ENCODE peak calls at places on chromosomes 7 and 10, in four cellular contexts. One of them, this sample, is unnamed.

GRCh38 chr7:92489634-92490033 is 11.9 kb upstream of the ERVW-1 start:
- DNase-seq in CD8-positive, alpha-beta T cell: no peak
- DNase-seq in thyroid gland: no peak
- DNase-seq in AG10803: no peak
- DNase-seq in this sample: peak; percentile 47

GRCh38 chr7:135650831-135651573 is 11.3 kb upstream of the STMP1 start:
- DNase-seq in thyroid gland: no peak
- DNase-seq in CD8-positive, alpha-beta T cell: no peak
- DNase-seq in AG10803: peak; percentile 83
- DNase-seq in this sample: peak; percentile 77

GRCh38 chr10:77505431-77506334 is 131.9 kb downstream of the KCNMA1 start:
- DNase-seq in thyroid gland: no peak
- DNase-seq in AG10803: peak; percentile 97
- DNase-seq in CD8-positive, alpha-beta T cell: no peak
- DNase-seq in this sample: peak; percentile 64

GRCh38 chr10:126969310-126969709 is 64.1 kb downstream of the DOCK1 start:
- DNase-seq in thyroid gland: peak; percentile 16
- DNase-seq in AG10803: no peak
- DNase-seq in CD8-positive, alpha-beta T cell: no peak
- DNase-seq in this sample: peak; percentile 6

GRCh38 chr7:95102662-95103061 is 195.3 kb downstream of the PPP1R9A start:
- DNase-seq in CD8-positive, alpha-beta T cell: no peak
- DNase-seq in AG10803: no peak
- DNase-seq in thyroid gland: no peak
- DNase-seq in this sample: peak; percentile 1

GRCh38 chr7:112550468-112551060 is 69.8 kb downstream of the LSMEM1 start:
- DNase-seq in AG10803: peak; percentile 70
- DNase-seq in CD8-positive, alpha-beta T cell: no peak
- DNase-seq in thyroid gland: no peak
- DNase-seq in this sample: peak; percentile 84

GRCh38 chr10:124225468-124226270 is 132.3 kb upstream of the CHST15 start:
- DNase-seq in CD8-positive, alpha-beta T cell: peak; percentile 20
- DNase-seq in AG10803: no peak
- DNase-seq in thyroid gland: no peak
- DNase-seq in this sample: no peak

GRCh38 chr7:10707519-10707918 is 266.2 kb upstream of the PHF14 start:
- DNase-seq in CD8-positive, alpha-beta T cell: no peak
- DNase-seq in AG10803: no peak
- DNase-seq in thyroid gland: no peak
- DNase-seq in this sample: no peak

GRCh38 chr10:72502581-72502980 is 123.3 kb downstream of the MICU1 start:
- DNase-seq in thyroid gland: no peak
- DNase-seq in AG10803: peak; percentile 4
- DNase-seq in CD8-positive, alpha-beta T cell: no peak
- DNase-seq in this sample: no peak

GRCh38 chr10:58631715-58632114 is 119.0 kb downstream of the BICC1 start:
- DNase-seq in thyroid gland: no peak
- DNase-seq in AG10803: no peak
- DNase-seq in CD8-positive, alpha-beta T cell: no peak
- DNase-seq in this sample: peak; percentile 52

GRCh38 chr10:48973065-48973464 is 33.4 kb upstream of the LRRC18 start:
- DNase-seq in thyroid gland: no peak
- DNase-seq in CD8-positive, alpha-beta T cell: no peak
- DNase-seq in AG10803: no peak
- DNase-seq in this sample: no peak

GRCh38 chr7:120055300-120055699 is 217.7 kb upstream of the KCND2 start:
- DNase-seq in AG10803: peak; percentile 56
- DNase-seq in thyroid gland: no peak
- DNase-seq in CD8-positive, alpha-beta T cell: no peak
- DNase-seq in this sample: peak; percentile 64

GRCh38 chr7:105448181-105448580 is 59.5 kb upstream of the SRPK2 start:
- DNase-seq in thyroid gland: no peak
- DNase-seq in CD8-positive, alpha-beta T cell: no peak
- DNase-seq in AG10803: no peak
- DNase-seq in this sample: no peak

GRCh38 chr7:29723599-29723998 is 82.7 kb upstream of the WIPF3 start:
- DNase-seq in CD8-positive, alpha-beta T cell: no peak
- DNase-seq in thyroid gland: no peak
- DNase-seq in AG10803: peak; percentile 70
- DNase-seq in this sample: peak; percentile 57

GRCh38 chr10:27150261-27150660 is 3.9 kb downstream of the YME1L1 start:
- DNase-seq in CD8-positive, alpha-beta T cell: no peak
- DNase-seq in AG10803: no peak
- DNase-seq in thyroid gland: no peak
- DNase-seq in this sample: no peak

GRCh38 chr10:133314911-133315310 is 6.2 kb downstream of the ZNF511 start:
- DNase-seq in AG10803: no peak
- DNase-seq in CD8-positive, alpha-beta T cell: no peak
- DNase-seq in thyroid gland: no peak
- DNase-seq in this sample: no peak

GRCh38 chr10:78775891-78776290 is 292.9 kb upstream of the ZMIZ1 start:
- DNase-seq in AG10803: no peak
- DNase-seq in CD8-positive, alpha-beta T cell: no peak
- DNase-seq in thyroid gland: no peak
- DNase-seq in this sample: no peak

GRCh38 chr7:28406192-28406591 is 6.1 kb upstream of the CREB5 start:
- DNase-seq in thyroid gland: no peak
- DNase-seq in AG10803: no peak
- DNase-seq in CD8-positive, alpha-beta T cell: no peak
- DNase-seq in this sample: peak; percentile 27

GRCh38 chr10:71243756-71244637 is 31.6 kb downstream of the UNC5B start:
- DNase-seq in AG10803: peak; percentile 60
- DNase-seq in thyroid gland: no peak
- DNase-seq in CD8-positive, alpha-beta T cell: no peak
- DNase-seq in this sample: peak; percentile 53

GRCh38 chr7:79489371-79489770 is 35.9 kb upstream of the MAGI2 start:
- DNase-seq in CD8-positive, alpha-beta T cell: no peak
- DNase-seq in thyroid gland: no peak
- DNase-seq in AG10803: no peak
- DNase-seq in this sample: no peak

GRCh38 chr7:2082357-2083038 is 150.2 kb downstream of the MAD1L1 start:
- DNase-seq in CD8-positive, alpha-beta T cell: no peak
- DNase-seq in AG10803: peak; percentile 65
- DNase-seq in thyroid gland: no peak
- DNase-seq in this sample: peak; percentile 82

GRCh38 chr10:51879238-51879637 is 179.8 kb upstream of the CSTF2T start:
- DNase-seq in thyroid gland: no peak
- DNase-seq in CD8-positive, alpha-beta T cell: no peak
- DNase-seq in AG10803: peak; percentile 100
- DNase-seq in this sample: peak; percentile 98

GRCh38 chr10:48466611-48467240 is 138.1 kb downstream of the ARHGAP22 start:
- DNase-seq in thyroid gland: no peak
- DNase-seq in CD8-positive, alpha-beta T cell: no peak
- DNase-seq in AG10803: no peak
- DNase-seq in this sample: no peak

GRCh38 chr7:73721237-73721848 is 1.9 kb upstream of the STX1A start:
- DNase-seq in thyroid gland: peak; percentile 95
- DNase-seq in AG10803: no peak
- DNase-seq in CD8-positive, alpha-beta T cell: no peak
- DNase-seq in this sample: no peak

GRCh38 chr10:78875932-78876331 is 192.8 kb upstream of the ZMIZ1 start:
- DNase-seq in AG10803: no peak
- DNase-seq in thyroid gland: no peak
- DNase-seq in CD8-positive, alpha-beta T cell: no peak
- DNase-seq in this sample: no peak

GRCh38 chr7:14507617-14508016 is 394.9 kb downstream of the DGKB start:
- DNase-seq in thyroid gland: no peak
- DNase-seq in CD8-positive, alpha-beta T cell: no peak
- DNase-seq in AG10803: peak; percentile 43
- DNase-seq in this sample: peak; percentile 33

GRCh38 chr7:152647-153046 is 39.7 kb upstream of the FAM20C start:
- DNase-seq in AG10803: no peak
- DNase-seq in thyroid gland: no peak
- DNase-seq in CD8-positive, alpha-beta T cell: no peak
- DNase-seq in this sample: no peak

GRCh38 chr7:108517951-108518350 is 8.0 kb downstream of the PNPLA8 start:
- DNase-seq in AG10803: no peak
- DNase-seq in thyroid gland: no peak
- DNase-seq in CD8-positive, alpha-beta T cell: no peak
- DNase-seq in this sample: no peak

GRCh38 chr10:28367865-28368541 is 65.1 kb upstream of the MPP7 start:
- DNase-seq in thyroid gland: no peak
- DNase-seq in CD8-positive, alpha-beta T cell: peak; percentile 68
- DNase-seq in AG10803: no peak
- DNase-seq in this sample: no peak

GRCh38 chr7:52355059-52355458 is 680.4 kb upstream of the POM121L12 start:
- DNase-seq in CD8-positive, alpha-beta T cell: no peak
- DNase-seq in thyroid gland: no peak
- DNase-seq in AG10803: no peak
- DNase-seq in this sample: no peak

GRCh38 chr7:102393467-102393866 is 2.7 kb upstream of the PRKRIP1 start:
- DNase-seq in CD8-positive, alpha-beta T cell: no peak
- DNase-seq in thyroid gland: no peak
- DNase-seq in AG10803: no peak
- DNase-seq in this sample: no peak

DNA sequence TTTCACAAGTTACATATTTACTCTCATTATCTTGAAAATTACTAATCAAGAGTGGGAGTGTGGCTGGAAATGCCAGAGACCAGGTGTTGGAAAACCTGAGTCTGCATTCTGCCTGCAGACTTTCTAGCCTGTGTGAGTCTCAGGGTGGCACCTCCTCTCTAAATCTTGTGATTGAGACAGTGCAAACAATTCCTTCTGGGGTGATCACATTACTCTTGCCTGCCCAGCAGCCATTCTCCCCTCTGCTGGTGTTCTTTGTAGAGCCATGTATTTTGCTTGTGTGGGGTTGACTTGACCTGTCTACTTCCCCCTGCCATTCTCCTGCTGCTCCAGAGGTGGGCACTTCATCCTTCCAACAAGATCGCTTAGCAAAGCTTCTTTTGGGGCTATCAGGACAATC is 101.1 kb downstream of the RAPGEF5 start:
- DNase-seq in AG10803: no peak
- DNase-seq in thyroid gland: no peak
- DNase-seq in CD8-positive, alpha-beta T cell: no peak
- DNase-seq in this sample: no peak
- TF ChIP-seq CTCF in AG10803: no peak
- TF ChIP-seq CTCF in thyroid gland: no peak
- TF ChIP-seq CTCF in CD8-positive, alpha-beta T cell: no peak
- TF ChIP-seq CTCF in this sample: no peak

GRCh38 chr7:138257459-138258193 is 181.4 kb downstream of the AKR1D1 start:
- DNase-seq in AG10803: no peak
- DNase-seq in CD8-positive, alpha-beta T cell: no peak
- DNase-seq in thyroid gland: no peak
- DNase-seq in this sample: peak; percentile 99
- H3K4me3 ChIP-seq in AG10803: no peak overlapping the region
- H3K4me3 ChIP-seq in CD8-positive, alpha-beta T cell: no peak overlapping the region
- H3K4me3 ChIP-seq in thyroid gland: no peak overlapping the region
- H3K4me3 ChIP-seq in this sample: no peak overlapping the region

DNA sequence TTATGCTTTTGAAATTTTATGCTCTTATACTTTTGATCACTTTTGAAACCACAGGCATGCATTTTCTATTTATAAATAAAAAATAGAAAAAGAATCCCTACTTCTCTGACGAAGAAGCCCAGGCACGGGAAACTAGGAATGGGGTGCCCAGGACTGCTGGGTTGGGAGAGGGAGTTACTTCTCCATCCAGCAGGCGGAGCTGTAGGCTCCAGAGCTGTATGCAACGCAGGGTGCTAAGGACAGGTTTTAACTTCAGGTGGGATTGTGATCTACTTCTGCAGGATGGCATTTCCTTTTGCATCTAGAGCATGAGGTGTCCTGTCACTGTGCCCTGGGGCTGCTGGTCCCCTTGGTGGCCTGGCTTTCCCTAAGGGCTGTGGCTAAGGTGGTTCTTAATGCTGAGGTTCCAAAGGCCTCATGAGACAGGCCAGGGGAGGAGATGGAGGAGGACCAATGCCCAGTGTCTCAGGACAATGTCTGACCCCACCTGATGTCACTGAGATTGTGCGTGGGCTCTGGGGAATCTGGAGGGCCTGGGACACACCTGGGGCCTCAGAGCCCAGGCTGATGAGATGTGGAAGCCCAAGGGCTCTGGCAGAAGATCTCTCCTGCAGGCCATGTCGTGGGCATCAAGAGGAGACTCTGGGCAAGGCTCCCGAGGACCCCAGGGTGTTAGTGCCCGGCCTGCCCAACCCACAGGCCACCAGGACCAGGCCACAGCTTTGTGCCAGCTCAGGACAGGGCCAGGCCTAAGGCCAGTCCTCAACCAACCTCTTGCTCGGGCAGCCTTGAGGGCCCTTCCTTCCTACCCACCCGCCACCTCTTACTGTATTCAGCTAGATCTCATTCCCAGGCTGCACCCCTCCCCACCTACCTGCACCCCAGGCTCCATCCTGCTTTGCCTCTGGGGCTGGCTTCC is 507 bp downstream of the CCDC201 start:
- DNase-seq in AG10803: no peak
- DNase-seq in thyroid gland: no peak
- DNase-seq in CD8-positive, alpha-beta T cell: no peak
- DNase-seq in this sample: no peak
- TF ChIP-seq CTCF in AG10803: peak; percentile 58
- TF ChIP-seq CTCF in thyroid gland: peak; percentile 29
- TF ChIP-seq CTCF in CD8-positive, alpha-beta T cell: no peak
- TF ChIP-seq CTCF in this sample: peak; percentile 74

GRCh38 chr7:150898475-150899011 is 46.2 kb downstream of the AOC1 start:
- DNase-seq in thyroid gland: peak; percentile 70
- DNase-seq in AG10803: peak; percentile 57
- DNase-seq in CD8-positive, alpha-beta T cell: peak; percentile 80
- DNase-seq in this sample: peak; percentile 71

GRCh38 chr7:150900675-150901074 is 48.4 kb downstream of the AOC1 start:
- DNase-seq in AG10803: no peak
- DNase-seq in thyroid gland: no peak
- DNase-seq in CD8-positive, alpha-beta T cell: no peak
- DNase-seq in this sample: no peak

GRCh38 chr7:150897502-150898474 is 45.5 kb downstream of the AOC1 start:
- DNase-seq in thyroid gland: no peak
- DNase-seq in CD8-positive, alpha-beta T cell: no peak
- DNase-seq in AG10803: no peak
- DNase-seq in this sample: no peak

GRCh38 chr7:150895809-150896208 is 43.5 kb downstream of the AOC1 start:
- DNase-seq in CD8-positive, alpha-beta T cell: no peak
- DNase-seq in AG10803: no peak
- DNase-seq in thyroid gland: no peak
- DNase-seq in this sample: no peak

GRCh38 chr7:150896562-150897209 is 44.4 kb downstream of the AOC1 start:
- DNase-seq in thyroid gland: no peak
- DNase-seq in AG10803: no peak
- DNase-seq in CD8-positive, alpha-beta T cell: no peak
- DNase-seq in this sample: no peak
- H3K4me3 ChIP-seq in thyroid gland: no peak overlapping the region
- H3K4me3 ChIP-seq in AG10803: no peak overlapping the region
- H3K4me3 ChIP-seq in CD8-positive, alpha-beta T cell: no peak overlapping the region
- H3K4me3 ChIP-seq in this sample: no peak overlapping the region

GRCh38 chr7:47757946-47758371 is 176.0 kb upstream of the TNS3 start:
- DNase-seq in thyroid gland: peak; percentile 35
- DNase-seq in CD8-positive, alpha-beta T cell: no peak
- DNase-seq in AG10803: peak; percentile 94
- DNase-seq in this sample: peak; percentile 89

GRCh38 chr7:47758546-47758945 is 176.6 kb upstream of the TNS3 start:
- DNase-seq in CD8-positive, alpha-beta T cell: no peak
- DNase-seq in thyroid gland: no peak
- DNase-seq in AG10803: peak; percentile 68
- DNase-seq in this sample: peak; percentile 26

GRCh38 chr7:47762207-47762606 is 180.3 kb upstream of the TNS3 start:
- DNase-seq in AG10803: no peak
- DNase-seq in CD8-positive, alpha-beta T cell: no peak
- DNase-seq in thyroid gland: no peak
- DNase-seq in this sample: no peak

GRCh38 chr7:47762746-47763062 is 180.8 kb upstream of the TNS3 start:
- DNase-seq in thyroid gland: no peak
- DNase-seq in CD8-positive, alpha-beta T cell: no peak
- DNase-seq in AG10803: no peak
- DNase-seq in this sample: no peak

GRCh38 chr7:47759056-47759706 is 177.3 kb upstream of the TNS3 start:
- DNase-seq in thyroid gland: no peak
- DNase-seq in CD8-positive, alpha-beta T cell: no peak
- DNase-seq in AG10803: no peak
- DNase-seq in this sample: peak; percentile 35
- TF ChIP-seq CTCF in thyroid gland: no peak
- TF ChIP-seq CTCF in CD8-positive, alpha-beta T cell: no peak
- TF ChIP-seq CTCF in AG10803: peak; percentile 38
- TF ChIP-seq CTCF in this sample: peak; percentile 33

This sample was measured in fibroblast of pulmonary artery.